ENCODE peak calls at places on chromosomes 6 and 20, in ten cellular contexts. U is brain microvascular endothelial cell; X is NCI-H2107; C is stromal cell of bone marrow; N is MCF 10A; J is activated CD8-positive, alpha-beta T cell treated with anti-CD3 and anti-CD28 coated beads, Interleukin-2, amount 10 ng/mL, durations not matched to agents 7 days and 5 days; M is stimulated activated CD8-positive, alpha-beta memory T cell treated with anti-CD3 and anti-CD28 coated beads, Interleukin-15, amount 100 ng/mL, for 24 hours; B is adrenal gland; G is adipocyte; R is mammary epithelial cell. K is an unnamed sample.

GRCh38 chr6:160767019-160767646 is 65.1 kb downstream of the PLG start:
- DNase-seq in N (peak), X (peak), J (peak), M (peak), G (peak), U (peak), C (no peak), B (peak), R (peak), K (peak)

GRCh38 chr20:59403261-59403961 is 103.0 kb downstream of the EDN3 start:
- DNase-seq in N (peak), C (no peak), R (no peak), X (peak), J (peak), M (peak), U (peak), G (peak), B (peak), K (peak)

GRCh38 chr20:3163099-3164042 is 3.7 kb upstream of the FASTKD5 start:
- DNase-seq in C (no peak), J (no peak), G (no peak), U (no peak), N (no peak), M (no peak), B (no peak), X (no peak), R (no peak), K (no peak)

GRCh38 chr6:99349620-99350141 is at the start of gene FAXC:
- DNase-seq in M (no peak), G (peak), U (no peak), B (peak), R (peak), N (peak), X (peak), C (no peak), J (no peak), K (peak)

GRCh38 chr6:115796061-115796460 is 264.6 kb downstream of the FRK start:
- DNase-seq in C (peak), B (no peak), U (no peak), N (no peak), M (no peak), G (no peak), J (no peak), R (peak), X (no peak), K (no peak)

GRCh38 chr6:88513920-88514319 is 347.8 kb upstream of the CNR1 start:
- DNase-seq in J (no peak), B (no peak), R (no peak), M (no peak), C (no peak), U (no peak), G (no peak), N (peak), X (no peak), K (no peak)

GRCh38 chr6:166551797-166552495 is 34.5 kb downstream of the RAMACL start:
- DNase-seq in G (no peak), U (no peak), C (no peak), X (no peak), N (no peak), J (no peak), M (no peak), B (no peak), R (no peak), K (no peak)

GRCh38 chr6:53814353-53814752 is 19.5 kb downstream of the LRRC1 start:
- DNase-seq in G (no peak), M (no peak), C (no peak), B (no peak), R (no peak), J (no peak), N (no peak), X (no peak), U (no peak), K (no peak)

GRCh38 chr6:90368601-90369000 is 72.0 kb upstream of the BACH2 start:
- DNase-seq in M (no peak), U (peak), C (peak), J (no peak), X (no peak), G (peak), R (no peak), N (no peak), B (no peak), K (no peak)

GRCh38 chr6:131331146-131331545 is 195.9 kb downstream of the AKAP7 start:
- DNase-seq in M (no peak), N (no peak), U (no peak), X (no peak), R (no peak), J (no peak), C (no peak), B (no peak), G (peak), K (peak)

GRCh38 chr6:73308712-73309533 is 45.2 kb downstream of the DPPA5 start:
- DNase-seq in R (peak), N (peak), G (peak), M (no peak), X (no peak), U (peak), C (no peak), B (no peak), J (no peak), K (no peak)

GRCh38 chr20:50126662-50127061 is 13.7 kb upstream of the UBE2V1 start:
- DNase-seq in N (no peak), C (no peak), U (no peak), J (no peak), M (no peak), R (no peak), X (no peak), B (peak), G (no peak), K (no peak)

GRCh38 chr6:52574709-52575489 is 2.0 kb downstream of the TRAM2 start:
- DNase-seq in N (no peak), X (no peak), M (no peak), C (peak), R (no peak), G (peak), B (no peak), J (peak), U (peak), K (peak)

GRCh38 chr20:10260316-10260715 is 41.7 kb downstream of the SNAP25 start:
- DNase-seq in G (no peak), J (no peak), U (no peak), X (no peak), B (no peak), M (no peak), C (no peak), R (no peak), N (no peak), K (no peak)

GRCh38 chr6:42989923-42990322 is 5.6 kb downstream of the PPP2R5D start:
- DNase-seq in G (no peak), M (no peak), C (no peak), J (no peak), R (no peak), B (no peak), X (no peak), U (no peak), N (no peak), K (no peak)

GRCh38 chr6:167559675-167560479 is 235.0 kb downstream of the TTLL2 start:
- DNase-seq in C (no peak), X (no peak), G (no peak), M (no peak), R (no peak), J (no peak), U (no peak), N (no peak), B (no peak), K (peak)

GRCh38 chr6:35688605-35689322 is at the start of gene FKBP5:
- DNase-seq in U (peak), X (no peak), N (peak), R (peak), M (peak), J (peak), C (peak), B (peak), G (peak), K (peak)

GRCh38 chr6:2531426-2532208 is 219.1 kb downstream of the MYLK4 start:
- DNase-seq in X (no peak), C (peak), J (no peak), B (no peak), U (peak), G (peak), N (peak), M (no peak), R (peak), K (no peak)

GRCh38 chr6:16690244-16691142 is 70.8 kb downstream of the ATXN1 start:
- DNase-seq in M (no peak), R (peak), G (peak), U (no peak), J (no peak), X (no peak), C (no peak), B (no peak), N (peak), K (no peak)

GRCh38 chr6:115667478-115667996 is 393.2 kb downstream of the FRK start:
- DNase-seq in U (no peak), M (no peak), X (no peak), J (no peak), G (no peak), N (no peak), R (no peak), B (no peak), C (no peak), K (no peak)